ENCODE peak calls at places on chromosomes 3 and 15, in four cellular contexts. P is A673, Y is uterus, L is cardiac fibroblast. O is an unnamed sample.

GRCh38 chr15:40900256-40901052 is 6.2 kb downstream of the VPS18 start:
- DNase-seq in P (no peak), Y (no peak), L (no peak), O (no peak)

GRCh38 chr15:71313806-71314205 is 198.5 kb downstream of the THSD4 start:
- DNase-seq in P (no peak), Y (no peak), L (no peak), O (no peak)

GRCh38 chr15:96768435-96768789 is 437.9 kb downstream of the NR2F2 start:
- DNase-seq in P (no peak), Y (no peak), L (no peak), O (no peak)

GRCh38 chr3:9147215-9147895 is 102.1 kb downstream of the SRGAP3 start:
- DNase-seq in P (no peak), Y (peak), L (no peak), O (no peak)

GRCh38 chr3:31389939-31390338 is 142.8 kb upstream of the STT3B start:
- DNase-seq in P (no peak), Y (no peak), L (no peak), O (no peak)

GRCh38 chr3:148925841-148926240 is 60.7 kb downstream of the CPA3 start:
- DNase-seq in P (no peak), Y (no peak), L (no peak), O (no peak)

GRCh38 chr3:62134061-62134496 is 239.3 kb downstream of the FEZF2 start:
- DNase-seq in P (peak), Y (no peak), L (peak), O (no peak)

GRCh38 chr3:81242871-81243270 is 518.6 kb downstream of the GBE1 start:
- DNase-seq in P (peak), Y (no peak), L (peak), O (peak)

GRCh38 chr3:71102111-71103039 is 481.2 kb downstream of the FOXP1 start:
- DNase-seq in P (peak), Y (no peak), L (peak), O (peak)

GRCh38 chr3:50600141-50600753 is 11.3 kb downstream of the CISH start:
- DNase-seq in P (no peak), Y (no peak), L (no peak), O (no peak)

GRCh38 chr3:114471478-114471877 is 177.7 kb downstream of the TIGIT start:
- DNase-seq in P (no peak), Y (no peak), L (no peak), O (no peak)

GRCh38 chr3:121598564-121598963 is 5.4 kb downstream of the FBXO40 start:
- DNase-seq in P (no peak), Y (no peak), L (no peak), O (no peak)

GRCh38 chr3:119469378-119470189 is 821 bp downstream of the POGLUT1 start:
- DNase-seq in P (peak), Y (no peak), L (peak), O (peak)

GRCh38 chr3:114827495-114827894 is 319.6 kb downstream of the ZBTB20 start:
- DNase-seq in P (peak), Y (no peak), L (peak), O (peak)

GRCh38 chr3:173501941-173502489 is 104.5 kb downstream of the NLGN1 start:
- DNase-seq in P (no peak), Y (no peak), L (peak), O (no peak)

GRCh38 chr15:75380773-75381172 is 12.4 kb upstream of the MAN2C1 start:
- DNase-seq in P (no peak), Y (no peak), L (no peak), O (no peak)

GRCh38 chr3:125125822-125126245 is 70.0 kb upstream of the HEG1 start:
- DNase-seq in P (peak), Y (no peak), L (peak), O (peak)

GRCh38 chr15:28271697-28272250 is 50.2 kb downstream of the HERC2 start:
- DNase-seq in P (no peak), Y (no peak), L (no peak), O (no peak)

GRCh38 chr15:28274635-28275034 is 47.3 kb downstream of the HERC2 start:
- DNase-seq in P (no peak), Y (no peak), L (no peak), O (no peak)

GRCh38 chr15:28272587-28272986 is 49.4 kb downstream of the HERC2 start:
- DNase-seq in P (no peak), Y (no peak), L (no peak), O (no peak)

GRCh38 chr15:28274211-28274610 is 47.8 kb downstream of the HERC2 start:
- DNase-seq in P (no peak), Y (no peak), L (no peak), O (no peak)

DNA sequence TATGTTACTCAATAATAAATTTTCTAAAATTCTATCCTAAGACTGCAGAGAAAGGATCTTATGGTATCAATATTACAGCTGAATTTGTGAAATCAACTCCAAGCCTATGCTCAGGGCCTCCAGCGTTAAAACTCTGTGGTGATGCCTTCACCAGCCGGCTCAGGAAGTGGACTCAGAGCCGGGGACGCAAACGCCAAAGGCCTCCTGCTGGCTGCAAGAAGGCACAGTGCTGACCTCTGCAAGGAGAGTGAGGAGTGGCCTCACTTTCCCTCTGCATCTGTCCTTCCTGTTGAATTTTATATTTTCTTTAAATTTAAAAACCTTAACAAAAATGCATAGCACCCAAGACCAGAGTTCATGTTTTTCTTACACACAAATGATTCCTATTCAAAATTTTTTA is 48.5 kb downstream of the HERC2 start:
- DNase-seq in P (no peak), Y (no peak), L (peak), O (peak)
- TF ChIP-seq CTCF in P (no peak), Y (no peak), L (peak), O (peak)

GRCh38 chr15:80989518-80990478 is at the start of gene MESD:
- DNase-seq in P (peak), Y (peak), L (peak), O (peak)

GRCh38 chr15:80985976-80986375 is 3.6 kb downstream of the MESD start:
- DNase-seq in P (no peak), Y (no peak), L (no peak), O (no peak)

GRCh38 chr15:80986487-80986886 is 3.1 kb downstream of the MESD start:
- DNase-seq in P (no peak), Y (no peak), L (no peak), O (no peak)

GRCh38 chr15:80989110-80989517 is 505 bp downstream of the MESD start:
- DNase-seq in P (no peak), Y (no peak), L (no peak), O (no peak)

GRCh38 chr15:80988148-80988796 is 1.3 kb downstream of the MESD start:
- DNase-seq in P (no peak), Y (no peak), L (no peak), O (no peak)
- H3K4me3 ChIP-seq in P (peak), Y (peak), L (peak), O (peak)

GRCh38 chr3:157406376-157406775 is 30.3 kb upstream of the PTX3 start:
- DNase-seq in P (no peak), Y (no peak), L (no peak), O (no peak)
- TF ChIP-seq CTCF in P (no peak), Y (no peak), L (no peak), O (no peak)

GRCh38 chr15:37370938-37371337 is 270.6 kb upstream of the MEIS2 start:
- DNase-seq in P (no peak), Y (no peak), L (no peak), O (no peak)
- H3K4me3 ChIP-seq in P (no peak), Y (no peak), L (no peak), O (no peak)

GRCh38 chr3:53375019-53375418 is 27.7 kb upstream of the DCP1A start:
- DNase-seq in P (peak), Y (peak), L (peak), O (peak)
- TF ChIP-seq CTCF in P (peak), Y (peak), L (peak), O (peak)

DNA sequence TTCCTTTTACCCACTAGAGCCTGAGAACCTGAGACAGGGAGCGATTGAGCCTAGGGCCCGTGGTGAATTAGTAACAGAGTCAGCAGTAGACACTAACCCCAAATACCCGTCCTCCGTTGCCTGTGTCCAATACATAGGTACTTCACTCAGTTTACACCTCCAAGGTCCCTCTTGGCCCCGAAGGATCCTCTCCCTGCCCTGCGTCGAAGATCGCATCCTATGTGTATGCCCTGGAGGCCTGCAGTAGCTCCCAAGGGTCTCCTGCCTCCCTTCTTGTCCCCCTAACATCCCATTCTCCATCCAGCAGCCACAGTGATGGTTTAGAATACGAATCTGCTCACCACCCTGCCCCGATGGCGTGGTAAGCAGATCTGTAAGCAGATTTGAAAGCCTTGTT is 67.0 kb downstream of the ISG20 start:
- DNase-seq in P (no peak), Y (no peak), L (no peak), O (no peak)
- H3K4me3 ChIP-seq in P (peak), Y (peak), L (no peak), O (peak)

GRCh38 chr15:78302579-78302978 is 3.2 kb upstream of the SKIC8 start:
- DNase-seq in P (peak), Y (no peak), L (peak), O (peak)

GRCh38 chr15:78301326-78301725 is 1.9 kb upstream of the SKIC8 start:
- DNase-seq in P (no peak), Y (no peak), L (no peak), O (no peak)

GRCh38 chr15:78299302-78300102 is at the start of gene SKIC8:
- DNase-seq in P (peak), Y (peak), L (peak), O (peak)

GRCh38 chr15:78301813-78302212 is 2.4 kb upstream of the SKIC8 start:
- DNase-seq in P (no peak), Y (no peak), L (no peak), O (peak)

DNA sequence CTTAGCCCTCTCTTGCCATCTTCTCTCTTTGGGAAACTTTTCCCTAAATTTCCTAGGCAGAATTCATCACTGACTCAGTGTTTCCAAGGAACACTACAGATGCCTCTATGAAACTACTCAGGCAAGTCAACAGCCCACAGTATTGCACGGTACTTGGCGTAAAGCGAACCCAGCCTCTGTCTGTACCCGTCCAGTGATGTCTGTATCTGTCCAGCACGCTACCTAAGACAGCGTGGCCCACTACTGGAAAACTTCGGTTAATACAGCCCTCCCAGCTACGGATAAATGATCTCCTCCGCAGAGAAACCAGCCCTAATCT is 467 bp downstream of the SKIC8 start:
- DNase-seq in P (no peak), Y (no peak), L (peak), O (peak)
- TF ChIP-seq CTCF in P (no peak), Y (no peak), L (no peak), O (no peak)